ENCODE peak calls at places on chromosomes 6 and 20, in nine cellular contexts. J is cardiac fibroblast, B is stomach, U is epithelial cell of esophagus, O is fibroblast of the aortic adventitia, E is AG09309, M is MM.1S, D is esophagus muscularis mucosa, H is psoas muscle. I is an unnamed sample.

GRCh38 chr20:41047279-41047974 is 18.8 kb downstream of the TOP1 start:
- DNase-seq in H (no peak), M (peak; percentile 52), U (peak; percentile 82), J (no peak), D (no peak), O (no peak), B (no peak), E (no peak), I (no peak)

GRCh38 chr6:83417880-83418663 is 12.8 kb downstream of the ME1 start:
- DNase-seq in J (peak; percentile 80), H (no peak), M (peak; percentile 59), O (peak; percentile 83), U (peak; percentile 72), E (peak; percentile 37), D (no peak), B (no peak), I (peak; percentile 90)

GRCh38 chr6:42279144-42279781 is 61.6 kb upstream of the MRPS10 start:
- DNase-seq in U (peak; percentile 61), B (no peak), H (peak; percentile 59), M (no peak), O (peak; percentile 70), J (peak; percentile 69), E (no peak), D (no peak), I (peak; percentile 40)

GRCh38 chr6:158837684-158838625 is 18.8 kb upstream of the EZR start:
- DNase-seq in M (no peak), D (no peak), B (no peak), O (peak; percentile 40), J (no peak), E (no peak), U (peak; percentile 77), H (no peak), I (no peak)

GRCh38 chr6:32340242-32340641 is 31.5 kb downstream of the TSBP1 start:
- DNase-seq in J (no peak), H (no peak), E (no peak), O (no peak), D (no peak), M (no peak), B (no peak), U (no peak), I (no peak)

GRCh38 chr6:2999005-2999620 is 581 bp upstream of the NQO2 start:
- DNase-seq in B (peak; percentile 67), E (peak; percentile 73), U (peak; percentile 91), M (no peak), J (peak; percentile 93), O (peak; percentile 66), H (no peak), D (peak; percentile 97), I (peak; percentile 88)

GRCh38 chr20:31674895-31675827 is 37.4 kb downstream of the COX4I2 start:
- DNase-seq in O (peak; percentile 94), D (no peak), E (peak; percentile 40), B (peak; percentile 71), H (peak; percentile 78), M (peak; percentile 60), J (peak; percentile 92), U (peak; percentile 81), I (peak; percentile 90)

GRCh38 chr6:135440087-135440792 is 57.3 kb downstream of the AHI1 start:
- DNase-seq in H (no peak), U (no peak), E (no peak), B (no peak), D (no peak), O (no peak), J (no peak), M (peak; percentile 58), I (peak; percentile 23)

GRCh38 chr6:130961148-130961547 is 101.9 kb downstream of the EPB41L2 start:
- DNase-seq in O (no peak), D (no peak), H (no peak), U (no peak), J (no peak), E (no peak), B (no peak), M (no peak), I (no peak)

GRCh38 chr6:24949020-24949569 is 13.3 kb upstream of the RIPOR2 start:
- DNase-seq in H (no peak), B (no peak), U (no peak), E (no peak), D (no peak), J (no peak), M (peak; percentile 26), O (no peak), I (no peak)

GRCh38 chr6:16700202-16700997 is 60.9 kb downstream of the ATXN1 start:
- DNase-seq in D (no peak), H (no peak), J (no peak), M (no peak), O (no peak), B (no peak), U (no peak), E (no peak), I (no peak)

GRCh38 chr6:16706029-16706428 is 55.2 kb downstream of the ATXN1 start:
- DNase-seq in H (no peak), O (no peak), D (no peak), M (no peak), E (no peak), J (no peak), U (peak; percentile 94), B (no peak), I (no peak)

GRCh38 chr6:16705403-16705993 is 55.8 kb downstream of the ATXN1 start:
- DNase-seq in B (no peak), J (no peak), E (no peak), O (no peak), H (no peak), D (no peak), U (no peak), M (no peak), I (no peak)

GRCh38 chr6:16707101-16707783 is 54.0 kb downstream of the ATXN1 start:
- DNase-seq in J (no peak), O (no peak), U (no peak), H (no peak), D (no peak), M (peak; percentile 10), E (no peak), B (no peak), I (no peak)

DNA sequence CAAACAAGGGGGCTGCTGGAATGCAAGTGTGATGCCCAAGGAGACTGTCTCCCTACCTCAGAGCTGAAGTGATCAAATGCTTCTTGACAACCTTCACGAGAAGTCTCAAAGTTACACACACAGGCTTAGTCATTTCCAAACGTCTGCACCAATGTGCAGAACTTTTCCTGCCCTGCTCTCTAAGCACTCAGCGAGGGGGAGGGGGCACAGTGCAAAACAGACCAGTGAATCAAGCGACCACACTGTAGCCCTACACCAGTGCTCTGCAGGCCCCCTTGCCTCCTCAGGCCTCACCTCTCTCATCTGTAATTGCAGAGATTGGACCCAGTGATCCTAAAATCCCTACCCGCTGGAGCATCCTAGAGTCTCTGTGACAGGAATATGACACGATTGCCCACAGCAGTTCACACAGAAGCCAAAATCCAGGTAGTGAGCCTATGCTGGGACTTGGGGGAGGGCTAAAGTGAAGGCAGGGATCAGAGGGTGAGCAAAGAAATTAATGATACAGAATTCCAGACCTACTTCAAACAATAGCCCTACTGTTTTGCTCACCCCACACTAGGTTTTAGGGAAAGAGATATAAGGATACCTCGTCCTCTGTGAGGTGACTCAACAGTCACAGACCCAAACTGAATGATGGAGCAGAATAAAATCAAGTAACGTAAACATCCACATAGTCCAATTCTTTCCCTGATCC is 56.4 kb downstream of the ATXN1 start:
- DNase-seq in M (no peak), U (peak; percentile 69), D (no peak), H (no peak), E (no peak), B (no peak), O (peak; percentile 37), J (peak; percentile 53), I (peak; percentile 65)
- H3K4me3 ChIP-seq in M (no peak overlapping the region), U (no peak overlapping the region), D (peak overlapping the region; percentile 27), H (no peak overlapping the region), E (peak overlapping the region; percentile 24), B (peak overlapping the region; percentile 25), O (peak overlapping the region; percentile 46), J (no peak overlapping the region), I (peak overlapping the region; percentile 15)

GRCh38 chr20:62663484-62664315 is 21.4 kb downstream of the SLCO4A1 start:
- DNase-seq in U (no peak), M (no peak), B (no peak), D (no peak), H (no peak), E (no peak), J (no peak), O (no peak), I (no peak)
- TF ChIP-seq CTCF in U (no peak), M (no peak), B (no peak), D (no peak), H (no peak), E (no peak), J (no peak), O (no peak), I (no peak)

GRCh38 chr6:22043284-22043962 is 253.4 kb downstream of the PRL start:
- DNase-seq in H (peak; percentile 68), O (peak; percentile 85), D (peak; percentile 89), E (no peak), U (no peak), B (no peak), J (no peak), M (no peak), I (no peak)
- H3K4me3 ChIP-seq in H (peak overlapping the region; percentile 54), O (peak overlapping the region; percentile 50), D (no peak overlapping the region), E (peak overlapping the region; percentile 12), U (no peak overlapping the region), B (no peak overlapping the region), J (no peak overlapping the region), M (no peak overlapping the region), I (no peak overlapping the region)

GRCh38 chr6:36850001-36850400 is 10.8 kb upstream of the CPNE5 start:
- DNase-seq in H (no peak), B (no peak), O (no peak), U (no peak), J (no peak), M (no peak), D (no peak), E (no peak), I (no peak)

GRCh38 chr6:36851149-36851614 is 11.9 kb upstream of the CPNE5 start:
- DNase-seq in H (no peak), E (peak; percentile 73), M (peak; percentile 56), O (peak; percentile 92), B (peak; percentile 49), J (peak; percentile 91), D (no peak), U (peak; percentile 72), I (peak; percentile 88)

GRCh38 chr6:36851632-36852031 is 12.4 kb upstream of the CPNE5 start:
- DNase-seq in M (no peak), J (peak; percentile 31), U (no peak), O (peak; percentile 40), E (no peak), B (no peak), D (no peak), H (no peak), I (no peak)

GRCh38 chr6:36853325-36853724 is 14.1 kb upstream of the CPNE5 start:
- DNase-seq in B (no peak), E (peak; percentile 80), H (peak; percentile 63), M (no peak), D (no peak), J (peak; percentile 97), O (peak; percentile 96), U (peak; percentile 84), I (peak; percentile 93)

DNA sequence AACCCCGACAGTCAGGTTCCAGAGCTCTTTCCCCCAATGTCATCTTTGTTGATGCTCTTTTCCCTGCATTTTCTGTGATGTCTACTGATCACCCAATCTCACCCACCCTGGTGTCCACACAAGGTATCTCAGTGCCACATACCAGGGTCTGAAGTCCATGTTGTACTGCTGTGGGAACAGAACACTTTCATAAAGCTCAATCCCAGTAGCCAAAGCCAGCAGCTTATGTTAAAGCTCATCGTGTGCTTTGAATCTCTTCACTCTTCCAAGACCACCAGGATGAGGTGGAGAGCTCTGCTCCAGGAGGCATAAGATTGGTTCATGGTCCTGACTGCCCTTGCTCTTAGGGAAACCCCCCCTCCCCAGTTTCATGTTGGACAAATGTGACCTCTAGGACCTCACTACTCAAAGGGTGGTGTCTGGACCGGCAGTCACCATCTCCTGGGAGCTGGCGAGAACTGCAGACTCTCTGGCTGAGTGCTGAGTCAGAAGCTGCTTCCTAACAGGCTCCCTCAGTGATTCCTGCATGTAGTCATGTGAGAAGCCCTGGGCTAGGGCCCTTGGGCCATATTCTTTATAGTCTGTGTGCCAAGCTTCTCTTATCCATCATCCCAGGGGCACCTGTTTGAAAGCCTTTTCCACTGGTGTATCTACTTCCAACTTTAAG is 13.4 kb upstream of the CPNE5 start:
- DNase-seq in M (no peak), B (no peak), D (no peak), J (peak; percentile 91), E (peak; percentile 32), O (peak; percentile 81), H (peak; percentile 72), U (peak; percentile 72), I (peak; percentile 85)
- TF ChIP-seq CTCF in M (no peak), B (no peak), D (no peak), J (peak; percentile 16), E (peak; percentile 23), O (peak; percentile 34), H (peak; percentile 7), U (no peak), I (peak; percentile 27)